ENCODE peak calls at places on chromosomes 3 and 15, in five cellular contexts. T, K, Y, O and F are unnamed samples.
A peak's percentile ranks its signal among the peaks of the same experiment; 100 is the strongest.

GRCh38 chr3:125220681-125221429 is 8.3 kb upstream of the SLC12A8 start:
- DNase-seq in T (no peak), K (no peak), Y (no peak), O (no peak), F (no peak)

GRCh38 chr3:193794002-193794835 is 201.2 kb downstream of the OPA1 start:
- DNase-seq in T (peak; percentile 29), K (no peak), Y (no peak), O (no peak), F (no peak)

GRCh38 chr3:179682681-179683080 is 29.8 kb downstream of the USP13 start:
- DNase-seq in T (no peak), K (no peak), Y (no peak), O (no peak), F (no peak)

GRCh38 chr15:52540374-52541012 is 11.8 kb upstream of the MYO5A start:
- DNase-seq in T (no peak), K (no peak), Y (no peak), O (no peak), F (no peak)

GRCh38 chr15:71437919-71438318 is 322.6 kb downstream of the THSD4 start:
- DNase-seq in T (no peak), K (no peak), Y (no peak), O (no peak), F (no peak)

GRCh38 chr15:85097706-85098105 is 116.0 kb downstream of the PDE8A start:
- DNase-seq in T (no peak), K (no peak), Y (no peak), O (no peak), F (no peak)

GRCh38 chr3:128149632-128150031 is 3.6 kb upstream of the EEFSEC start:
- DNase-seq in T (no peak), K (no peak), Y (no peak), O (no peak), F (no peak)

GRCh38 chr3:134839422-134839821 is 44.4 kb downstream of the EPHB1 start:
- DNase-seq in T (no peak), K (no peak), Y (no peak), O (no peak), F (no peak)

GRCh38 chr3:37599186-37599585 is 262.5 kb upstream of the CTDSPL start:
- DNase-seq in T (no peak), K (no peak), Y (no peak), O (no peak), F (no peak)

GRCh38 chr15:71469393-71469792 is 341.0 kb upstream of the NR2E3 start:
- DNase-seq in T (no peak), K (no peak), Y (no peak), O (no peak), F (no peak)

GRCh38 chr3:126951561-126951960 is 31.4 kb upstream of the PLXNA1 start:
- DNase-seq in T (no peak), K (no peak), Y (no peak), O (no peak), F (no peak)

GRCh38 chr15:22888120-22888859 is 49.8 kb downstream of the NIPA2 start:
- DNase-seq in T (no peak), K (no peak), Y (no peak), O (no peak), F (no peak)

GRCh38 chr3:27345493-27345892 is 23.7 kb downstream of the NEK10 start:
- DNase-seq in T (no peak), K (no peak), Y (no peak), O (no peak), F (no peak)

GRCh38 chr3:184236033-184236410 is 6.6 kb downstream of the VWA5B2 start:
- DNase-seq in T (no peak), K (no peak), Y (no peak), O (no peak), F (no peak)

GRCh38 chr15:43144512-43144911 is 11.1 kb downstream of the TMEM62 start:
- DNase-seq in T (no peak), K (no peak), Y (no peak), O (no peak), F (no peak)

GRCh38 chr3:160981217-160981938 is 123.8 kb downstream of the B3GALNT1 start:
- DNase-seq in T (no peak), K (peak; percentile 31), Y (no peak), O (no peak), F (no peak)

GRCh38 chr3:146502887-146503458 is 33.6 kb upstream of the PLSCR2 start:
- DNase-seq in T (no peak), K (no peak), Y (no peak), O (no peak), F (no peak)

GRCh38 chr3:107660316-107660976 is 137.7 kb downstream of the BBX start:
- DNase-seq in T (peak; percentile 39), K (no peak), Y (no peak), O (no peak), F (no peak)

GRCh38 chr15:88284441-88285106 is 28.0 kb upstream of the NTRK3 start:
- DNase-seq in T (no peak), K (no peak), Y (no peak), O (no peak), F (no peak)

GRCh38 chr3:155387571-155387970 is 94.1 kb upstream of the STRIT1 start:
- DNase-seq in T (no peak), K (no peak), Y (no peak), O (no peak), F (no peak)

GRCh38 chr15:91878319-91878718 is 24.8 kb downstream of the SLCO3A1 start:
- DNase-seq in T (no peak), K (no peak), Y (no peak), O (no peak), F (no peak)

GRCh38 chr15:48025118-48025517 is 95.7 kb upstream of the SLC24A5 start:
- DNase-seq in T (no peak), K (no peak), Y (no peak), O (no peak), F (no peak)

DNA sequence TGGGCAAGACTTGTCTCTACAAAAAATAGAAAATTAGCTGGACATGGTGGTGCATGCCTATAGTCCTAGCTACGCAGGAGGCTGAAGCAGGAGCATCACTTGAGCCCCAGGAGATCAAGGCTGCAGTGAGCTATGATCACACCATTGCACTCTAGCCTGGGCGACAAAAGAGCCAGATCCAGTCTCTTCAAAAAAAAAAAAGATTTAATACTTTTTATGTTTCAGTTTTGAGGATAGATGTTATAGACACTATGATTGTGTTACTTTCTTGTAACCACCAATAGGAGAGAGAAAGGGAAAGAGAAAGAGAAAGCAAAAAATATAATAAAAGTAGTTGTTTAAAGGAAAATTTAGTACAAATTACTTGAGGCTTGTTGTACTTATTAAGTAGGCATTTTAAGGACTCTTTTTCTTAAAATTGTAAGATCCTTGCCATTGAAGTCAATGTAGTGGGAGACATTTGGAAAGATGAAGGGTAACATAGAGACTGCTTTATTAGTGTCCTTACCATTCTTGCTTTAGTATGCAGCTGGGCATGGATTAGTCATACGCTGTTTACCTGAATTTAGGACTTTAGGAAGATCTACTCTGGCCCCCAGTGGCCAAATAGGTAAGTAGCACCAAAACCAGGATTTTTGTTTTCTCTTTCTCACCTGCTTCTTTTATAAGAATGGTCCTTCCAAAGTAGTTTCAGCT is 35.1 kb upstream of the ZDHHC23 start:
- DNase-seq in T (peak; percentile 69), K (peak; percentile 35), Y (no peak), O (peak; percentile 63), F (peak; percentile 37)
- TF ChIP-seq SUZ12 in T (no peak), K (no peak), Y (no peak), O (no peak), F (no peak)

GRCh38 chr15:98419173-98419814 is 229.0 kb upstream of the IGF1R start:
- DNase-seq in T (no peak), K (no peak), Y (no peak), O (no peak), F (no peak)
- TF ChIP-seq SUZ12 in T (no peak), K (no peak), Y (no peak), O (no peak), F (no peak)

GRCh38 chr15:95495033-95495541 is 835.4 kb upstream of the NR2F2 start:
- DNase-seq in T (no peak), K (no peak), Y (no peak), O (no peak), F (no peak)
- TF ChIP-seq SUZ12 in T (no peak), K (no peak), Y (no peak), O (no peak), F (no peak)

DNA sequence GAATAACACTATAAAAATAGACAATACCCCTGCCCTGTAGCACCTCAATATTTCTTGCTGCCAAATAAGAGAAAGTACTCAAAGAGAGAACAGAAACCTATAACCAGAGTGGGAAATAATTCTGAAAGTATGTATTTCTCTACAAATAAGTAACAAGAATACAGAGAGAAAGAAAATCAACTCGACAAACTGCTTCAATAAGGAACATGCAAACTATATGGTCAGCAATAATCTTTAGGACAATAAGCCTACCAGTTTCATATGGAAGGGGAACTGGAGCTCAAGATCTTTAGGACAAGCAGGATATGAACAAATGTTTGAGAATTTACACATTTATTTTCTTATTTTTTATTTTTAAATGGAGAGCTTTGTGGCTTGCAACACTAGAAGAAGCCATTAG is 949.2 kb downstream of the EPHA3 start:
- DNase-seq in T (no peak), K (no peak), Y (no peak), O (no peak), F (no peak)
- TF ChIP-seq SUZ12 in T (no peak), K (no peak), Y (no peak), O (no peak), F (no peak)

GRCh38 chr15:83449928-83450501 is 2.9 kb downstream of the SH3GL3 start:
- DNase-seq in T (no peak), K (no peak), Y (no peak), O (no peak), F (no peak)
- TF ChIP-seq SUZ12 in T (no peak), K (no peak), Y (no peak), O (no peak), F (no peak)

GRCh38 chr3:11944052-11944673 is 60.0 kb upstream of the SYN2 start:
- DNase-seq in T (peak; percentile 37), K (no peak), Y (peak; percentile 55), O (peak; percentile 62), F (peak; percentile 69)
- TF ChIP-seq SUZ12 in T (no peak), K (no peak), Y (no peak), O (no peak), F (no peak)